ENCODE peak calls at places on chromosome 11, in six cellular contexts. L is PC-3, K is fibroblast of villous mesenchyme, N is mammary epithelial cell, X is upper lobe of right lung, Q is BJ. H is an unnamed sample.

GRCh38 chr11:78727816-78728215 is 153.2 kb upstream of the NARS2 start:
- DNase-seq in L (no peak), K (no peak), N (no peak), X (no peak), Q (no peak), H (no peak)

GRCh38 chr11:121104223-121104831 is 3.3 kb downstream of the TECTA start:
- DNase-seq in L (no peak), K (no peak), N (no peak), X (no peak), Q (no peak), H (no peak)

GRCh38 chr11:61669417-61669816 is 10.8 kb upstream of the DAGLA start:
- DNase-seq in L (no peak), K (no peak), N (no peak), X (no peak), Q (no peak), H (no peak)

GRCh38 chr11:93216511-93217121 is 18.8 kb upstream of the SLC36A4 start:
- DNase-seq in L (no peak), K (no peak), N (no peak), X (no peak), Q (no peak), H (no peak)

GRCh38 chr11:107581147-107581546 is 9.8 kb upstream of the ELMOD1 start:
- DNase-seq in L (no peak), K (no peak), N (no peak), X (no peak), Q (no peak), H (no peak)

GRCh38 chr11:103872748-103873147 is 163.7 kb upstream of the DDI1 start:
- DNase-seq in L (peak; percentile 21), K (no peak), N (no peak), X (no peak), Q (no peak), H (no peak)

GRCh38 chr11:61924016-61924360 is 6.6 kb upstream of the RAB3IL1 start:
- DNase-seq in L (no peak), K (no peak), N (no peak), X (no peak), Q (no peak), H (no peak)

GRCh38 chr11:38814670-38815069 is 2216.6 kb upstream of the RAG2 start:
- DNase-seq in L (peak; percentile 83), K (peak; percentile 13), N (peak; percentile 84), X (no peak), Q (no peak), H (no peak)

GRCh38 chr11:1055990-1056771 is 18.5 kb upstream of the MUC2 start:
- DNase-seq in L (no peak), K (no peak), N (no peak), X (peak; percentile 62), Q (no peak), H (no peak)

GRCh38 chr11:11805228-11805627 is 36.5 kb upstream of the USP47 start:
- DNase-seq in L (no peak), K (no peak), N (no peak), X (no peak), Q (no peak), H (no peak)

GRCh38 chr11:2462092-2462985 is 17.5 kb downstream of the KCNQ1 start:
- DNase-seq in L (no peak), K (no peak), N (no peak), X (peak; percentile 55), Q (no peak), H (no peak)

GRCh38 chr11:2590131-2590950 is 109.5 kb downstream of the KCNQ1OT1 start:
- DNase-seq in L (no peak), K (no peak), N (no peak), X (peak; percentile 55), Q (no peak), H (no peak)

GRCh38 chr11:128448981-128449713 is 138.2 kb downstream of the ETS1 start:
- DNase-seq in L (no peak), K (no peak), N (no peak), X (no peak), Q (no peak), H (no peak)

GRCh38 chr11:32379714-32380113 is 55.6 kb downstream of the WT1 start:
- DNase-seq in L (no peak), K (peak; percentile 63), N (no peak), X (no peak), Q (no peak), H (no peak)

GRCh38 chr11:13277719-13278619 is at the start of gene BMAL1:
- DNase-seq in L (no peak), K (no peak), N (no peak), X (peak; percentile 87), Q (no peak), H (no peak)

GRCh38 chr11:66878554-66878953 is 21.7 kb downstream of the LRFN4 start:
- DNase-seq in L (no peak), K (peak; percentile 45), N (no peak), X (no peak), Q (no peak), H (no peak)

GRCh38 chr11:4881860-4882500 is at the start of gene OR51T1:
- DNase-seq in L (no peak), K (peak; percentile 6), N (no peak), X (no peak), Q (no peak), H (no peak)

GRCh38 chr11:124518900-124519541 is 24.4 kb downstream of the OR8B12 start:
- DNase-seq in L (no peak), K (no peak), N (peak; percentile 5), X (no peak), Q (no peak), H (no peak)

GRCh38 chr11:75330279-75330678 is 21.2 kb downstream of the ARRB1 start:
- DNase-seq in L (no peak), K (peak; percentile 92), N (no peak), X (no peak), Q (no peak), H (no peak)

GRCh38 chr11:33716236-33716635 is 15.6 kb upstream of the C11orf91 start:
- DNase-seq in L (peak; percentile 65), K (peak; percentile 53), N (peak; percentile 80), X (no peak), Q (no peak), H (no peak)

GRCh38 chr11:111557425-111558111 is 17.0 kb downstream of the LAYN start:
- DNase-seq in L (peak; percentile 98), K (peak; percentile 89), N (peak; percentile 89), X (no peak), Q (peak; percentile 100), H (peak; percentile 84)

GRCh38 chr11:73976451-73977151 is 6.0 kb downstream of the UCP2 start:
- DNase-seq in L (no peak), K (no peak), N (no peak), X (no peak), Q (no peak), H (no peak)

GRCh38 chr11:108571001-108571400 is 22.6 kb downstream of the EXPH5 start:
- DNase-seq in L (peak; percentile 63), K (no peak), N (peak; percentile 79), X (no peak), Q (no peak), H (no peak)

GRCh38 chr11:57513911-57514537 is 1.5 kb downstream of the SLC43A1 start:
- DNase-seq in L (peak; percentile 41), K (peak; percentile 46), N (no peak), X (peak; percentile 76), Q (no peak), H (no peak)

GRCh38 chr11:81219661-81220060 is 1514.0 kb downstream of the FAM181B start:
- DNase-seq in L (no peak), K (no peak), N (no peak), X (no peak), Q (no peak), H (no peak)

GRCh38 chr11:83971063-83971462 is 684.9 kb upstream of the CCDC90B start:
- DNase-seq in L (no peak), K (no peak), N (peak; percentile 2), X (no peak), Q (no peak), H (no peak)

GRCh38 chr11:10809373-10810199 is 860 bp upstream of the EIF4G2 start:
- DNase-seq in L (peak; percentile 63), K (peak; percentile 80), N (peak; percentile 69), X (no peak), Q (peak; percentile 21), H (peak; percentile 28)

GRCh38 chr11:33736148-33736809 is at the start of gene CD59:
- DNase-seq in L (peak; percentile 94), K (peak; percentile 92), N (peak; percentile 94), X (peak; percentile 99), Q (peak; percentile 57), H (peak; percentile 75)

GRCh38 chr11:15744693-15745092 is 611.7 kb downstream of the SOX6 start:
- DNase-seq in L (no peak), K (no peak), N (no peak), X (no peak), Q (no peak), H (no peak)

GRCh38 chr11:119322360-119322739 is 5.4 kb upstream of the MCAM start:
- DNase-seq in L (peak; percentile 48), K (peak; percentile 34), N (no peak), X (no peak), Q (no peak), H (no peak)
- TF ChIP-seq CTCF in L (no peak), K (peak; percentile 26), N (no peak), X (peak; percentile 15), Q (no peak), H (no peak)

DNA sequence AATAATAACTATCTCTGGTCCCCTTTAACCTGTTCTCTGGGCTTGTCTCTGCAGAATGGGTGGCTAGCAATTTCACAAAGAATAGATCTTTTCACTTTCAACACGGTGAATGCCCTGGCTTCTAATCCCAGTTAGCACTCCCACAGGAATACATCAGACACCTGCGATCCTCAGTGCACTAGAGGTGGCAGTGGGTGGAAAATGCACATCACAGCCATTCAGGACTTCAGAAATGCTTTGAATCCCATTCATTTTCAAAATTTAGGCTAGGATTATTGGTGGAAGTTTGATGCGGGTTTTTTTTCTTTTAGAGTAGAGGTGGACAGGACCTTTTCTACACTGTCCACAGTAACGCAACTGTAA is 55.1 kb downstream of the OPCML start:
- DNase-seq in L (no peak), K (no peak), N (no peak), X (no peak), Q (no peak), H (no peak)
- TF ChIP-seq CTCF in L (no peak), K (no peak), N (no peak), X (no peak), Q (no peak), H (no peak)

GRCh38 chr11:9210224-9210921 is 54.8 kb downstream of the DENND5A start:
- DNase-seq in L (peak; percentile 15), K (no peak), N (no peak), X (no peak), Q (no peak), H (no peak)
- TF ChIP-seq CTCF in L (no peak), K (no peak), N (no peak), X (no peak), Q (no peak), H (no peak)

GRCh38 chr11:35375332-35376125 is 43.8 kb downstream of the SLC1A2 start:
- DNase-seq in L (no peak), K (no peak), N (no peak), X (no peak), Q (no peak), H (no peak)

GRCh38 chr11:35376613-35377012 is 42.7 kb downstream of the SLC1A2 start:
- DNase-seq in L (no peak), K (no peak), N (no peak), X (no peak), Q (no peak), H (no peak)

GRCh38 chr11:35377262-35377661 is 42.1 kb downstream of the SLC1A2 start:
- DNase-seq in L (no peak), K (no peak), N (no peak), X (no peak), Q (no peak), H (no peak)

GRCh38 chr11:35372565-35373283 is 46.6 kb downstream of the SLC1A2 start:
- DNase-seq in L (peak; percentile 5), K (no peak), N (no peak), X (no peak), Q (no peak), H (no peak)

GRCh38 chr11:35373284-35373933 is 45.9 kb downstream of the SLC1A2 start:
- DNase-seq in L (peak; percentile 25), K (no peak), N (no peak), X (no peak), Q (no peak), H (no peak)
- TF ChIP-seq CTCF in L (no peak), K (no peak), N (no peak), X (no peak), Q (no peak), H (no peak)